ENCODE peak calls at places on chromosomes 4 and X, in nine cellular contexts. O is HTR-8/SVneo; V is NCI-H82; T is stimulated activated CD4-positive, alpha-beta T cell treated with anti-CD3 and anti-CD28 coated beads, Interleukin-15, amount 100 ng/mL, for 24 hours; W is naive thymus-derived CD4-positive, alpha-beta T cell; B is GM23248; K is lower leg skin; I is gastrocnemius medialis; S is AG08395. C is an unnamed sample.
A peak's percentile ranks its signal among the peaks of the same experiment; 100 is the strongest.

GRCh38 chrX:22366866-22367265 is 94.2 kb downstream of the CBLL2 start:
- DNase-seq in O (no peak), V (no peak), T (no peak), W (no peak), B (no peak), K (no peak), I (no peak), S (no peak), C (no peak)

GRCh38 chrX:16786791-16787735 is 797 bp downstream of the TXLNG start:
- DNase-seq in O (peak; percentile 21), V (peak; percentile 37), T (peak; percentile 51), W (peak; percentile 25), B (peak; percentile 53), K (peak; percentile 88), I (no peak), S (no peak), C (no peak)

GRCh38 chrX:154481911-154482601 is 3.0 kb upstream of the LAGE3 start:
- DNase-seq in O (no peak), V (no peak), T (no peak), W (no peak), B (no peak), K (no peak), I (no peak), S (no peak), C (no peak)

GRCh38 chr4:99507762-99508161 is 3.1 kb upstream of the C4orf17 start:
- DNase-seq in O (no peak), V (peak; percentile 69), T (peak; percentile 22), W (no peak), B (no peak), K (no peak), I (no peak), S (no peak), C (peak; percentile 83)

GRCh38 chr4:112975567-112976355 is 73.7 kb upstream of the ANK2 start:
- DNase-seq in O (no peak), V (no peak), T (no peak), W (no peak), B (peak; percentile 59), K (no peak), I (no peak), S (peak; percentile 10), C (no peak)

GRCh38 chrX:38816158-38816557 is 14.9 kb downstream of the MID1IP1 start:
- DNase-seq in O (no peak), V (no peak), T (peak; percentile 18), W (no peak), B (no peak), K (no peak), I (no peak), S (no peak), C (no peak)

GRCh38 chrX:19046343-19047215 is 62.7 kb upstream of the PHKA2 start:
- DNase-seq in O (peak; percentile 18), V (no peak), T (no peak), W (no peak), B (peak; percentile 58), K (no peak), I (no peak), S (peak; percentile 25), C (no peak)

GRCh38 chr4:97394653-97395052 is 748.6 kb downstream of the STPG2 start:
- DNase-seq in O (no peak), V (no peak), T (no peak), W (no peak), B (no peak), K (no peak), I (no peak), S (no peak), C (no peak)

GRCh38 chrX:71533850-71534515 is 1.1 kb downstream of the OGT start:
- DNase-seq in O (no peak), V (peak; percentile 53), T (peak; percentile 67), W (peak; percentile 14), B (peak; percentile 59), K (peak; percentile 91), I (peak; percentile 19), S (no peak), C (peak; percentile 44)

GRCh38 chr4:128825226-128825625 is 15.7 kb downstream of the JADE1 start:
- DNase-seq in O (no peak), V (no peak), T (no peak), W (no peak), B (peak; percentile 17), K (peak; percentile 61), I (no peak), S (no peak), C (no peak)

GRCh38 chr4:101871962-101872676 is 81.6 kb downstream of the BANK1 start:
- DNase-seq in O (no peak), V (no peak), T (no peak), W (no peak), B (no peak), K (no peak), I (no peak), S (no peak), C (no peak)

GRCh38 chr4:6308890-6309643 is 39.4 kb downstream of the WFS1 start:
- DNase-seq in O (no peak), V (peak; percentile 60), T (peak; percentile 33), W (no peak), B (peak; percentile 22), K (no peak), I (no peak), S (no peak), C (no peak)

GRCh38 chrX:78652971-78653822 is 5.9 kb downstream of the RTL3 start:
- DNase-seq in O (peak; percentile 43), V (no peak), T (no peak), W (no peak), B (peak; percentile 78), K (no peak), I (no peak), S (peak; percentile 60), C (peak; percentile 77)

GRCh38 chrX:81338924-81339323 is 137.0 kb downstream of the SH3BGRL start:
- DNase-seq in O (no peak), V (no peak), T (no peak), W (no peak), B (no peak), K (no peak), I (no peak), S (no peak), C (no peak)

GRCh38 chr4:82951196-82951595 is 50.7 kb downstream of the THAP9 start:
- DNase-seq in O (no peak), V (no peak), T (no peak), W (no peak), B (peak; percentile 5), K (no peak), I (no peak), S (no peak), C (no peak)

GRCh38 chr4:151721466-151721865 is 39.3 kb downstream of the GATB start:
- DNase-seq in O (no peak), V (no peak), T (no peak), W (no peak), B (peak; percentile 34), K (no peak), I (no peak), S (no peak), C (no peak)

GRCh38 chrX:118226060-118226428 is 109.4 kb upstream of the KLHL13 start:
- DNase-seq in O (peak; percentile 4), V (peak; percentile 57), T (no peak), W (no peak), B (peak; percentile 32), K (no peak), I (no peak), S (peak; percentile 7), C (peak; percentile 4)

GRCh38 chr4:85798011-85798770 is 323.2 kb downstream of the ARHGAP24 start:
- DNase-seq in O (no peak), V (no peak), T (no peak), W (no peak), B (peak; percentile 61), K (no peak), I (no peak), S (no peak), C (no peak)

GRCh38 chrX:11381464-11381863 is 88.3 kb downstream of the AMELX start:
- DNase-seq in O (peak; percentile 14), V (peak; percentile 79), T (peak; percentile 4), W (no peak), B (peak; percentile 60), K (no peak), I (peak; percentile 3), S (peak; percentile 23), C (peak; percentile 43)

GRCh38 chr4:175874290-175874689 is 62.2 kb upstream of the GPM6A start:
- DNase-seq in O (no peak), V (peak; percentile 15), T (no peak), W (no peak), B (no peak), K (no peak), I (no peak), S (no peak), C (no peak)

GRCh38 chr4:47207555-47207954 is 176.2 kb downstream of the GABRB1 start:
- DNase-seq in O (no peak), V (no peak), T (no peak), W (no peak), B (no peak), K (no peak), I (no peak), S (no peak), C (no peak)

GRCh38 chr4:85477538-85477937 is 2.6 kb downstream of the ARHGAP24 start:
- DNase-seq in O (no peak), V (no peak), T (no peak), W (no peak), B (peak; percentile 59), K (no peak), I (no peak), S (no peak), C (no peak)

GRCh38 chr4:2289955-2290333 is 28.0 kb upstream of the MXD4 start:
- DNase-seq in O (no peak), V (no peak), T (no peak), W (no peak), B (no peak), K (peak; percentile 79), I (no peak), S (no peak), C (no peak)

GRCh38 chr4:13445841-13446790 is 38.0 kb downstream of the RAB28 start:
- DNase-seq in O (no peak), V (peak; percentile 95), T (no peak), W (no peak), B (no peak), K (no peak), I (no peak), S (no peak), C (no peak)

GRCh38 chr4:181662383-181662782 is 580.8 kb upstream of the TENM3 start:
- DNase-seq in O (no peak), V (no peak), T (no peak), W (no peak), B (no peak), K (no peak), I (no peak), S (no peak), C (no peak)

GRCh38 chrX:149487292-149487691 is 17.8 kb downstream of the IDS start:
- DNase-seq in O (no peak), V (peak; percentile 6), T (peak; percentile 6), W (no peak), B (no peak), K (peak; percentile 52), I (no peak), S (no peak), C (no peak)

GRCh38 chr4:8270912-8271815 is 1.6 kb downstream of the HTRA3 start:
- DNase-seq in O (no peak), V (peak; percentile 9), T (no peak), W (no peak), B (peak; percentile 31), K (no peak), I (no peak), S (no peak), C (no peak)